ENCODE peak calls at places on chromosomes 1 and 21, in six cellular contexts. One of them, this sample, is unnamed.

GRCh38 chr1:54823670-54824069 is 22.5 kb upstream of the TTC22 start:
- DNase-seq in activated T-cell treated with anti-CD3 and anti-CD28 coated beads for 1 hour: no peak
- DNase-seq in progenitor cell of endocrine pancreas: no peak
- DNase-seq in Caki2: no peak
- DNase-seq in HL-60: no peak
- DNase-seq in ecto neural progenitor cell: no peak
- DNase-seq in this sample: no peak

GRCh38 chr21:45510466-45510955 is 31.7 kb downstream of the SLC19A1 start:
- DNase-seq in Caki2: no peak
- DNase-seq in progenitor cell of endocrine pancreas: no peak
- DNase-seq in activated T-cell treated with anti-CD3 and anti-CD28 coated beads for 1 hour: no peak
- DNase-seq in ecto neural progenitor cell: no peak
- DNase-seq in HL-60: no peak
- DNase-seq in this sample: no peak

GRCh38 chr1:69328186-69328585 is 239.5 kb upstream of the LRRC7 start:
- DNase-seq in progenitor cell of endocrine pancreas: no peak
- DNase-seq in HL-60: no peak
- DNase-seq in activated T-cell treated with anti-CD3 and anti-CD28 coated beads for 1 hour: no peak
- DNase-seq in Caki2: no peak
- DNase-seq in ecto neural progenitor cell: no peak
- DNase-seq in this sample: peak; percentile 37

GRCh38 chr1:5333326-5333725 is 658.9 kb downstream of the NPHP4 start:
- DNase-seq in progenitor cell of endocrine pancreas: no peak
- DNase-seq in Caki2: peak; percentile 68
- DNase-seq in HL-60: no peak
- DNase-seq in ecto neural progenitor cell: no peak
- DNase-seq in activated T-cell treated with anti-CD3 and anti-CD28 coated beads for 1 hour: no peak
- DNase-seq in this sample: no peak

GRCh38 chr1:202439308-202439707 is 90.8 kb downstream of the PPP1R12B start:
- DNase-seq in progenitor cell of endocrine pancreas: no peak
- DNase-seq in Caki2: no peak
- DNase-seq in ecto neural progenitor cell: no peak
- DNase-seq in activated T-cell treated with anti-CD3 and anti-CD28 coated beads for 1 hour: no peak
- DNase-seq in HL-60: no peak
- DNase-seq in this sample: no peak

GRCh38 chr1:9371951-9372350 is 79.3 kb downstream of the SPSB1 start:
- DNase-seq in progenitor cell of endocrine pancreas: no peak
- DNase-seq in HL-60: no peak
- DNase-seq in activated T-cell treated with anti-CD3 and anti-CD28 coated beads for 1 hour: no peak
- DNase-seq in ecto neural progenitor cell: no peak
- DNase-seq in Caki2: no peak
- DNase-seq in this sample: no peak

GRCh38 chr1:245526141-245526540 is 371.4 kb downstream of the KIF26B start:
- DNase-seq in ecto neural progenitor cell: no peak
- DNase-seq in HL-60: no peak
- DNase-seq in activated T-cell treated with anti-CD3 and anti-CD28 coated beads for 1 hour: no peak
- DNase-seq in progenitor cell of endocrine pancreas: no peak
- DNase-seq in Caki2: no peak
- DNase-seq in this sample: no peak

GRCh38 chr1:228394571-228395394 is 11.9 kb downstream of the TRIM11 start:
- DNase-seq in ecto neural progenitor cell: no peak
- DNase-seq in activated T-cell treated with anti-CD3 and anti-CD28 coated beads for 1 hour: no peak
- DNase-seq in progenitor cell of endocrine pancreas: no peak
- DNase-seq in HL-60: no peak
- DNase-seq in Caki2: no peak
- DNase-seq in this sample: no peak

GRCh38 chr1:208980590-208980989 is 602.9 kb upstream of the CAMK1G start:
- DNase-seq in ecto neural progenitor cell: no peak
- DNase-seq in activated T-cell treated with anti-CD3 and anti-CD28 coated beads for 1 hour: no peak
- DNase-seq in Caki2: no peak
- DNase-seq in progenitor cell of endocrine pancreas: no peak
- DNase-seq in HL-60: no peak
- DNase-seq in this sample: no peak

GRCh38 chr1:85677656-85678055 is 30.6 kb downstream of the ZNHIT6 start:
- DNase-seq in progenitor cell of endocrine pancreas: no peak
- DNase-seq in activated T-cell treated with anti-CD3 and anti-CD28 coated beads for 1 hour: no peak
- DNase-seq in Caki2: no peak
- DNase-seq in HL-60: no peak
- DNase-seq in ecto neural progenitor cell: no peak
- DNase-seq in this sample: no peak

GRCh38 chr1:9321480-9321849 is 28.8 kb downstream of the SPSB1 start:
- DNase-seq in activated T-cell treated with anti-CD3 and anti-CD28 coated beads for 1 hour: no peak
- DNase-seq in progenitor cell of endocrine pancreas: no peak
- DNase-seq in Caki2: peak; percentile 93
- DNase-seq in HL-60: no peak
- DNase-seq in ecto neural progenitor cell: no peak
- DNase-seq in this sample: peak; percentile 47

GRCh38 chr1:61441723-61442262 is 283.1 kb downstream of the TM2D1 start:
- DNase-seq in progenitor cell of endocrine pancreas: no peak
- DNase-seq in HL-60: no peak
- DNase-seq in activated T-cell treated with anti-CD3 and anti-CD28 coated beads for 1 hour: no peak
- DNase-seq in Caki2: no peak
- DNase-seq in ecto neural progenitor cell: no peak
- DNase-seq in this sample: peak; percentile 21

GRCh38 chr1:172638249-172638648 is 20.7 kb upstream of the FASLG start:
- DNase-seq in ecto neural progenitor cell: no peak
- DNase-seq in activated T-cell treated with anti-CD3 and anti-CD28 coated beads for 1 hour: no peak
- DNase-seq in Caki2: no peak
- DNase-seq in HL-60: no peak
- DNase-seq in progenitor cell of endocrine pancreas: no peak
- DNase-seq in this sample: no peak

GRCh38 chr21:43325968-43326367 is 101.0 kb downstream of the SIK1 start:
- DNase-seq in HL-60: no peak
- DNase-seq in ecto neural progenitor cell: no peak
- DNase-seq in Caki2: no peak
- DNase-seq in progenitor cell of endocrine pancreas: no peak
- DNase-seq in activated T-cell treated with anti-CD3 and anti-CD28 coated beads for 1 hour: no peak
- DNase-seq in this sample: no peak

GRCh38 chr1:31669786-31670582 is 25.3 kb upstream of the PEF1 start:
- DNase-seq in progenitor cell of endocrine pancreas: no peak
- DNase-seq in HL-60: peak; percentile 32
- DNase-seq in activated T-cell treated with anti-CD3 and anti-CD28 coated beads for 1 hour: peak; percentile 14
- DNase-seq in ecto neural progenitor cell: no peak
- DNase-seq in Caki2: peak; percentile 25
- DNase-seq in this sample: peak; percentile 56

GRCh38 chr1:37951783-37952624 is 5.2 kb upstream of the INPP5B start:
- DNase-seq in activated T-cell treated with anti-CD3 and anti-CD28 coated beads for 1 hour: no peak
- DNase-seq in ecto neural progenitor cell: no peak
- DNase-seq in Caki2: no peak
- DNase-seq in progenitor cell of endocrine pancreas: no peak
- DNase-seq in HL-60: no peak
- DNase-seq in this sample: no peak

GRCh38 chr1:181587870-181588438 is 104.6 kb downstream of the CACNA1E start:
- DNase-seq in activated T-cell treated with anti-CD3 and anti-CD28 coated beads for 1 hour: no peak
- DNase-seq in Caki2: no peak
- DNase-seq in progenitor cell of endocrine pancreas: no peak
- DNase-seq in HL-60: no peak
- DNase-seq in ecto neural progenitor cell: peak; percentile 52
- DNase-seq in this sample: no peak

GRCh38 chr21:45981641-45982255 is at the start of gene COL6A1:
- DNase-seq in activated T-cell treated with anti-CD3 and anti-CD28 coated beads for 1 hour: peak; percentile 46
- DNase-seq in HL-60: no peak
- DNase-seq in ecto neural progenitor cell: peak; percentile 83
- DNase-seq in Caki2: peak; percentile 50
- DNase-seq in progenitor cell of endocrine pancreas: peak; percentile 62
- DNase-seq in this sample: peak; percentile 62

GRCh38 chr1:54609301-54609921 is 13.9 kb downstream of the FAM151A start:
- DNase-seq in HL-60: no peak
- DNase-seq in progenitor cell of endocrine pancreas: no peak
- DNase-seq in activated T-cell treated with anti-CD3 and anti-CD28 coated beads for 1 hour: no peak
- DNase-seq in ecto neural progenitor cell: no peak
- DNase-seq in Caki2: no peak
- DNase-seq in this sample: no peak

GRCh38 chr1:39131940-39132339 is 72.6 kb upstream of the MACF1 start:
- DNase-seq in Caki2: no peak
- DNase-seq in activated T-cell treated with anti-CD3 and anti-CD28 coated beads for 1 hour: no peak
- DNase-seq in HL-60: no peak
- DNase-seq in ecto neural progenitor cell: no peak
- DNase-seq in progenitor cell of endocrine pancreas: no peak
- DNase-seq in this sample: no peak

GRCh38 chr1:54229281-54229891 is 29.4 kb downstream of the MRPL37 start:
- DNase-seq in Caki2: peak; percentile 75
- DNase-seq in progenitor cell of endocrine pancreas: no peak
- DNase-seq in activated T-cell treated with anti-CD3 and anti-CD28 coated beads for 1 hour: no peak
- DNase-seq in ecto neural progenitor cell: no peak
- DNase-seq in HL-60: no peak
- DNase-seq in this sample: peak; percentile 80

GRCh38 chr21:41506526-41507520 is 1.1 kb downstream of the TMPRSS2 start:
- DNase-seq in HL-60: no peak
- DNase-seq in progenitor cell of endocrine pancreas: peak; percentile 23
- DNase-seq in Caki2: no peak
- DNase-seq in activated T-cell treated with anti-CD3 and anti-CD28 coated beads for 1 hour: no peak
- DNase-seq in ecto neural progenitor cell: peak; percentile 68
- DNase-seq in this sample: peak; percentile 70

GRCh38 chr1:61079898-61080336 is 2.4 kb upstream of the NFIA start:
- DNase-seq in HL-60: peak; percentile 12
- DNase-seq in activated T-cell treated with anti-CD3 and anti-CD28 coated beads for 1 hour: no peak
- DNase-seq in progenitor cell of endocrine pancreas: no peak
- DNase-seq in Caki2: peak; percentile 80
- DNase-seq in ecto neural progenitor cell: no peak
- DNase-seq in this sample: peak; percentile 89

GRCh38 chr1:59664167-59664566 is 150.6 kb upstream of the HOOK1 start:
- DNase-seq in progenitor cell of endocrine pancreas: no peak
- DNase-seq in Caki2: no peak
- DNase-seq in activated T-cell treated with anti-CD3 and anti-CD28 coated beads for 1 hour: no peak
- DNase-seq in ecto neural progenitor cell: no peak
- DNase-seq in HL-60: no peak
- DNase-seq in this sample: peak; percentile 74

GRCh38 chr1:205340674-205341073 is 16.0 kb downstream of the KLHDC8A start:
- DNase-seq in HL-60: no peak
- DNase-seq in activated T-cell treated with anti-CD3 and anti-CD28 coated beads for 1 hour: no peak
- DNase-seq in progenitor cell of endocrine pancreas: no peak
- DNase-seq in ecto neural progenitor cell: no peak
- DNase-seq in Caki2: no peak
- DNase-seq in this sample: no peak

GRCh38 chr21:15192243-15192642 is 127.4 kb upstream of the NRIP1 start:
- DNase-seq in activated T-cell treated with anti-CD3 and anti-CD28 coated beads for 1 hour: no peak
- DNase-seq in progenitor cell of endocrine pancreas: no peak
- DNase-seq in Caki2: no peak
- DNase-seq in ecto neural progenitor cell: no peak
- DNase-seq in HL-60: no peak
- DNase-seq in this sample: no peak

GRCh38 chr21:31290765-31291164 is 53.3 kb downstream of the TIAM1 start:
- DNase-seq in Caki2: no peak
- DNase-seq in activated T-cell treated with anti-CD3 and anti-CD28 coated beads for 1 hour: no peak
- DNase-seq in progenitor cell of endocrine pancreas: no peak
- DNase-seq in ecto neural progenitor cell: no peak
- DNase-seq in HL-60: no peak
- DNase-seq in this sample: no peak

GRCh38 chr1:12339861-12340557 is 110.2 kb downstream of the VPS13D start:
- DNase-seq in activated T-cell treated with anti-CD3 and anti-CD28 coated beads for 1 hour: no peak
- DNase-seq in progenitor cell of endocrine pancreas: no peak
- DNase-seq in ecto neural progenitor cell: no peak
- DNase-seq in HL-60: no peak
- DNase-seq in Caki2: no peak
- DNase-seq in this sample: no peak